ENCODE peak calls at places on chromosomes 3 and 15, in six cellular contexts. I is HFFc6, Z is upper lobe of right lung, M is activated gamma-delta T cell, U is T-helper 1 cell, T is left colon. O is an unnamed sample.

GRCh38 chr3:127192576-127193232 is at the start of gene PRR23E:
- DNase-seq in I (no peak), Z (peak), M (no peak), U (no peak), T (no peak), O (no peak)

GRCh38 chr3:63824309-63824708 is 5.2 kb downstream of the C3orf49 start:
- DNase-seq in I (peak), Z (no peak), M (no peak), U (no peak), T (no peak), O (no peak)

GRCh38 chr3:55491296-55491816 is 4.2 kb upstream of the WNT5A start:
- DNase-seq in I (peak), Z (no peak), M (no peak), U (no peak), T (no peak), O (no peak)

GRCh38 chr3:124552224-124552623 is 178.0 kb upstream of the UMPS start:
- DNase-seq in I (no peak), Z (no peak), M (no peak), U (no peak), T (peak), O (no peak)

GRCh38 chr3:58005662-58006061 is 2.6 kb upstream of the FLNB start:
- DNase-seq in I (peak), Z (no peak), M (no peak), U (no peak), T (no peak), O (no peak)

GRCh38 chr3:46580675-46581074 is 14.6 kb upstream of the LRRC2 start:
- DNase-seq in I (no peak), Z (no peak), M (no peak), U (no peak), T (no peak), O (no peak)

GRCh38 chr3:141243295-141243707 is 11.7 kb downstream of the PXYLP1 start:
- DNase-seq in I (no peak), Z (no peak), M (no peak), U (peak), T (no peak), O (no peak)

GRCh38 chr15:88627463-88627862 is 6.3 kb downstream of the AEN start:
- DNase-seq in I (no peak), Z (no peak), M (no peak), U (peak), T (peak), O (peak)

GRCh38 chr3:189025866-189026265 is 145.9 kb upstream of the TPRG1 start:
- DNase-seq in I (no peak), Z (no peak), M (no peak), U (no peak), T (no peak), O (no peak)

GRCh38 chr3:123290107-123290930 is 88.6 kb downstream of the SEC22A start:
- DNase-seq in I (no peak), Z (no peak), M (no peak), U (no peak), T (no peak), O (no peak)

GRCh38 chr3:115766587-115767492 is 143.5 kb downstream of the GAP43 start:
- DNase-seq in I (no peak), Z (no peak), M (no peak), U (no peak), T (no peak), O (no peak)

GRCh38 chr15:71333839-71334238 is 218.6 kb downstream of the THSD4 start:
- DNase-seq in I (peak), Z (no peak), M (no peak), U (no peak), T (no peak), O (no peak)

GRCh38 chr15:71800835-71801745 is 9.3 kb upstream of the NR2E3 start:
- DNase-seq in I (peak), Z (no peak), M (no peak), U (no peak), T (peak), O (peak)